ENCODE peak calls at places on chromosome 11, in seven cellular contexts. One of them, this sample, is unnamed.

GRCh38 chr11:47340980-47341775 is 11.3 kb downstream of the MYBPC3 start:
- DNase-seq in WTC11: no peak
- DNase-seq in epithelial cell of esophagus: no peak
- DNase-seq in Peyer's patch: no peak
- DNase-seq in fibroblast of lung: no peak
- DNase-seq in dorsolateral prefrontal cortex: no peak
- DNase-seq in Calu3: no peak
- DNase-seq in this sample: no peak

GRCh38 chr11:8810331-8811301 is 100.4 kb upstream of the AKIP1 start:
- DNase-seq in WTC11: peak
- DNase-seq in epithelial cell of esophagus: peak
- DNase-seq in Peyer's patch: peak
- DNase-seq in fibroblast of lung: peak
- DNase-seq in dorsolateral prefrontal cortex: peak
- DNase-seq in Calu3: peak
- DNase-seq in this sample: no peak

GRCh38 chr11:78730267-78730824 is 155.7 kb upstream of the NARS2 start:
- DNase-seq in WTC11: no peak
- DNase-seq in epithelial cell of esophagus: no peak
- DNase-seq in Peyer's patch: no peak
- DNase-seq in fibroblast of lung: no peak
- DNase-seq in dorsolateral prefrontal cortex: no peak
- DNase-seq in Calu3: no peak
- DNase-seq in this sample: no peak

GRCh38 chr11:103624708-103625623 is 411.5 kb upstream of the DDI1 start:
- DNase-seq in WTC11: no peak
- DNase-seq in epithelial cell of esophagus: peak
- DNase-seq in Peyer's patch: no peak
- DNase-seq in fibroblast of lung: peak
- DNase-seq in dorsolateral prefrontal cortex: no peak
- DNase-seq in Calu3: no peak
- DNase-seq in this sample: no peak

GRCh38 chr11:134022748-134023147 is 46.1 kb upstream of the JAM3 start:
- DNase-seq in WTC11: no peak
- DNase-seq in epithelial cell of esophagus: no peak
- DNase-seq in Peyer's patch: no peak
- DNase-seq in fibroblast of lung: no peak
- DNase-seq in dorsolateral prefrontal cortex: no peak
- DNase-seq in Calu3: no peak
- DNase-seq in this sample: no peak

GRCh38 chr11:134667175-134667500 is 255.1 kb upstream of the B3GAT1 start:
- DNase-seq in WTC11: no peak
- DNase-seq in epithelial cell of esophagus: no peak
- DNase-seq in Peyer's patch: no peak
- DNase-seq in fibroblast of lung: no peak
- DNase-seq in dorsolateral prefrontal cortex: no peak
- DNase-seq in Calu3: no peak
- DNase-seq in this sample: no peak

GRCh38 chr11:46290598-46291309 is 13.3 kb downstream of the CREB3L1 start:
- DNase-seq in WTC11: peak
- DNase-seq in epithelial cell of esophagus: peak
- DNase-seq in Peyer's patch: peak
- DNase-seq in fibroblast of lung: peak
- DNase-seq in dorsolateral prefrontal cortex: no peak
- DNase-seq in Calu3: peak
- DNase-seq in this sample: no peak

GRCh38 chr11:92123540-92123939 is 101.1 kb upstream of the FAT3 start:
- DNase-seq in WTC11: no peak
- DNase-seq in epithelial cell of esophagus: peak
- DNase-seq in Peyer's patch: no peak
- DNase-seq in fibroblast of lung: no peak
- DNase-seq in dorsolateral prefrontal cortex: no peak
- DNase-seq in Calu3: no peak
- DNase-seq in this sample: no peak

GRCh38 chr11:1708716-1709115 is 11.7 kb downstream of the KRTAP5-6 start:
- DNase-seq in WTC11: no peak
- DNase-seq in epithelial cell of esophagus: no peak
- DNase-seq in Peyer's patch: no peak
- DNase-seq in fibroblast of lung: no peak
- DNase-seq in dorsolateral prefrontal cortex: no peak
- DNase-seq in Calu3: no peak
- DNase-seq in this sample: no peak

GRCh38 chr11:5698281-5698680 is 8.7 kb downstream of the TRIM22 start:
- DNase-seq in WTC11: no peak
- DNase-seq in epithelial cell of esophagus: no peak
- DNase-seq in Peyer's patch: no peak
- DNase-seq in fibroblast of lung: no peak
- DNase-seq in dorsolateral prefrontal cortex: no peak
- DNase-seq in Calu3: no peak
- DNase-seq in this sample: no peak

GRCh38 chr11:34395916-34396555 is 38.2 kb upstream of the ABTB2 start:
- DNase-seq in WTC11: no peak
- DNase-seq in epithelial cell of esophagus: peak
- DNase-seq in Peyer's patch: no peak
- DNase-seq in fibroblast of lung: peak
- DNase-seq in dorsolateral prefrontal cortex: no peak
- DNase-seq in Calu3: no peak
- DNase-seq in this sample: no peak

GRCh38 chr11:76805206-76805913 is 22.2 kb downstream of the TSKU start:
- DNase-seq in WTC11: no peak
- DNase-seq in epithelial cell of esophagus: peak
- DNase-seq in Peyer's patch: peak
- DNase-seq in fibroblast of lung: no peak
- DNase-seq in dorsolateral prefrontal cortex: peak
- DNase-seq in Calu3: no peak
- DNase-seq in this sample: no peak

GRCh38 chr11:130478204-130478701 is 29.8 kb downstream of the ADAMTS15 start:
- DNase-seq in WTC11: no peak
- DNase-seq in epithelial cell of esophagus: peak
- DNase-seq in Peyer's patch: no peak
- DNase-seq in fibroblast of lung: peak
- DNase-seq in dorsolateral prefrontal cortex: no peak
- DNase-seq in Calu3: peak
- DNase-seq in this sample: no peak

GRCh38 chr11:125626381-125626950 is 1.5 kb downstream of the CHEK1 start:
- DNase-seq in WTC11: peak
- DNase-seq in epithelial cell of esophagus: no peak
- DNase-seq in Peyer's patch: peak
- DNase-seq in fibroblast of lung: no peak
- DNase-seq in dorsolateral prefrontal cortex: no peak
- DNase-seq in Calu3: no peak
- DNase-seq in this sample: no peak

GRCh38 chr11:45518096-45518852 is 147.1 kb downstream of the CHST1 start:
- DNase-seq in WTC11: peak
- DNase-seq in epithelial cell of esophagus: no peak
- DNase-seq in Peyer's patch: no peak
- DNase-seq in fibroblast of lung: no peak
- DNase-seq in dorsolateral prefrontal cortex: no peak
- DNase-seq in Calu3: no peak
- DNase-seq in this sample: no peak

GRCh38 chr11:75204685-75205667 is 35.6 kb upstream of the TPBGL start:
- DNase-seq in WTC11: peak
- DNase-seq in epithelial cell of esophagus: peak
- DNase-seq in Peyer's patch: peak
- DNase-seq in fibroblast of lung: peak
- DNase-seq in dorsolateral prefrontal cortex: peak
- DNase-seq in Calu3: peak
- DNase-seq in this sample: peak

GRCh38 chr11:8685820-8686219 is 3.2 kb downstream of the RPL27A start:
- DNase-seq in WTC11: no peak
- DNase-seq in epithelial cell of esophagus: no peak
- DNase-seq in Peyer's patch: no peak
- DNase-seq in fibroblast of lung: no peak
- DNase-seq in dorsolateral prefrontal cortex: no peak
- DNase-seq in Calu3: no peak
- DNase-seq in this sample: no peak

GRCh38 chr11:70543611-70544010 is 145.3 kb downstream of the CTTN start:
- DNase-seq in WTC11: no peak
- DNase-seq in epithelial cell of esophagus: no peak
- DNase-seq in Peyer's patch: no peak
- DNase-seq in fibroblast of lung: no peak
- DNase-seq in dorsolateral prefrontal cortex: no peak
- DNase-seq in Calu3: no peak
- DNase-seq in this sample: no peak

GRCh38 chr11:74018331-74019005 is 9.6 kb upstream of the UCP3 start:
- DNase-seq in WTC11: no peak
- DNase-seq in epithelial cell of esophagus: peak
- DNase-seq in Peyer's patch: peak
- DNase-seq in fibroblast of lung: peak
- DNase-seq in dorsolateral prefrontal cortex: peak
- DNase-seq in Calu3: peak
- DNase-seq in this sample: no peak

GRCh38 chr11:61911124-61911700 is 6.2 kb downstream of the RAB3IL1 start:
- DNase-seq in WTC11: no peak
- DNase-seq in epithelial cell of esophagus: no peak
- DNase-seq in Peyer's patch: no peak
- DNase-seq in fibroblast of lung: no peak
- DNase-seq in dorsolateral prefrontal cortex: no peak
- DNase-seq in Calu3: no peak
- DNase-seq in this sample: no peak

GRCh38 chr11:61911701-61912529 is 5.5 kb downstream of the RAB3IL1 start:
- DNase-seq in WTC11: no peak
- DNase-seq in epithelial cell of esophagus: no peak
- DNase-seq in Peyer's patch: peak
- DNase-seq in fibroblast of lung: no peak
- DNase-seq in dorsolateral prefrontal cortex: no peak
- DNase-seq in Calu3: no peak
- DNase-seq in this sample: no peak

GRCh38 chr11:61912991-61913698 is 4.2 kb downstream of the RAB3IL1 start:
- DNase-seq in WTC11: peak
- DNase-seq in epithelial cell of esophagus: no peak
- DNase-seq in Peyer's patch: no peak
- DNase-seq in fibroblast of lung: no peak
- DNase-seq in dorsolateral prefrontal cortex: peak
- DNase-seq in Calu3: no peak
- DNase-seq in this sample: peak

GRCh38 chr11:61913699-61914395 is 3.5 kb downstream of the RAB3IL1 start:
- DNase-seq in WTC11: no peak
- DNase-seq in epithelial cell of esophagus: no peak
- DNase-seq in Peyer's patch: no peak
- DNase-seq in fibroblast of lung: no peak
- DNase-seq in dorsolateral prefrontal cortex: no peak
- DNase-seq in Calu3: no peak
- DNase-seq in this sample: peak

GRCh38 chr11:61912530-61912898 is 4.9 kb downstream of the RAB3IL1 start:
- DNase-seq in WTC11: peak
- DNase-seq in epithelial cell of esophagus: no peak
- DNase-seq in Peyer's patch: no peak
- DNase-seq in fibroblast of lung: no peak
- DNase-seq in dorsolateral prefrontal cortex: peak
- DNase-seq in Calu3: no peak
- DNase-seq in this sample: no peak
- TF ChIP-seq CTCF in WTC11: no peak
- TF ChIP-seq CTCF in epithelial cell of esophagus: no peak
- TF ChIP-seq CTCF in Peyer's patch: no peak
- TF ChIP-seq CTCF in fibroblast of lung: no peak
- TF ChIP-seq CTCF in dorsolateral prefrontal cortex: no peak
- TF ChIP-seq CTCF in Calu3: no peak
- TF ChIP-seq CTCF in this sample: no peak

DNA sequence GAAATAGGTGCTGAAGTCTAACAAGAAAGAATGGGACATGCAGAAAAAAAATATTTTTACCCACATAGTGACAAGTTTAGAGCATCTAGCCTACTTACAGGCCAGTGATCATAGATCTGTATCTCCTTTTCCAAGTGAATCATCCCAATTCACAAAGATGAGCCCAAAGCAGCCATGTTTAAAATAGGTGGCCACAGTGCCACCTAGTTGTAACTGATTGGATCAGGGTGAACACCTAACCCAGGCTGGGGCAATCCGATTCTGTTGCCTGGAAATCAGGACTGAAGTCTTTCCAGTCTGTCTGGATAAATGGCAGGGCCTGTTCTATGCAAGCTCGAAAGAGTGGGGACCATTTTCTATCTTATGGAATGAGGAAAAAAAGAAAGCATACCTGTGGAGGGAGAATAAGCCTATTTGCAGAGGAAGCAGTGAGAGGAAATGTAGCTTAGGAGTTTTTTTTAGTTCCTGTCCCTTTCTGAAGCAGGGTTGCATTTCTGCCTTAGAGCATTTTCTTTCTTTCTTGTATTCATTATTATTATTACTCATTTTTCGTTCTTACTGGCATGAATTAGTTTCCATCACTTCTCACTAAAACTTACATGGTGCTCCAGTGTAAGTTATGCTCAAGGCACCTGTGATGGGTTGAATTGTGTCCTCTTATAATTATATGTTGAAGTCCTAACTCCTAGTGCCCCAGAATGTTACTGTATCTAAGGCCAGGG is 113.2 kb upstream of the RAG2 start:
- DNase-seq in WTC11: no peak
- DNase-seq in epithelial cell of esophagus: peak
- DNase-seq in Peyer's patch: no peak
- DNase-seq in fibroblast of lung: no peak
- DNase-seq in dorsolateral prefrontal cortex: no peak
- DNase-seq in Calu3: no peak
- DNase-seq in this sample: no peak
- TF ChIP-seq CTCF in WTC11: no peak
- TF ChIP-seq CTCF in epithelial cell of esophagus: peak
- TF ChIP-seq CTCF in Peyer's patch: no peak
- TF ChIP-seq CTCF in fibroblast of lung: no peak
- TF ChIP-seq CTCF in dorsolateral prefrontal cortex: no peak
- TF ChIP-seq CTCF in Calu3: no peak
- TF ChIP-seq CTCF in this sample: no peak

GRCh38 chr11:3044004-3044403 is 13.2 kb downstream of the CARS1 start:
- DNase-seq in WTC11: no peak
- DNase-seq in epithelial cell of esophagus: no peak
- DNase-seq in Peyer's patch: no peak
- DNase-seq in fibroblast of lung: no peak
- DNase-seq in dorsolateral prefrontal cortex: no peak
- DNase-seq in Calu3: no peak
- DNase-seq in this sample: no peak

GRCh38 chr11:3044915-3045314 is 12.3 kb downstream of the CARS1 start:
- DNase-seq in WTC11: no peak
- DNase-seq in epithelial cell of esophagus: no peak
- DNase-seq in Peyer's patch: no peak
- DNase-seq in fibroblast of lung: no peak
- DNase-seq in dorsolateral prefrontal cortex: no peak
- DNase-seq in Calu3: no peak
- DNase-seq in this sample: no peak

GRCh38 chr11:3046641-3047040 is 10.6 kb downstream of the CARS1 start:
- DNase-seq in WTC11: no peak
- DNase-seq in epithelial cell of esophagus: no peak
- DNase-seq in Peyer's patch: no peak
- DNase-seq in fibroblast of lung: no peak
- DNase-seq in dorsolateral prefrontal cortex: no peak
- DNase-seq in Calu3: no peak
- DNase-seq in this sample: no peak

GRCh38 chr11:3047637-3048036 is 9.6 kb downstream of the CARS1 start:
- DNase-seq in WTC11: no peak
- DNase-seq in epithelial cell of esophagus: no peak
- DNase-seq in Peyer's patch: no peak
- DNase-seq in fibroblast of lung: no peak
- DNase-seq in dorsolateral prefrontal cortex: no peak
- DNase-seq in Calu3: no peak
- DNase-seq in this sample: no peak

GRCh38 chr11:3046190-3046589 is 11.0 kb downstream of the CARS1 start:
- DNase-seq in WTC11: peak
- DNase-seq in epithelial cell of esophagus: no peak
- DNase-seq in Peyer's patch: no peak
- DNase-seq in fibroblast of lung: no peak
- DNase-seq in dorsolateral prefrontal cortex: no peak
- DNase-seq in Calu3: no peak
- DNase-seq in this sample: no peak
- TF ChIP-seq CTCF in WTC11: no peak
- TF ChIP-seq CTCF in epithelial cell of esophagus: peak
- TF ChIP-seq CTCF in Peyer's patch: no peak
- TF ChIP-seq CTCF in fibroblast of lung: no peak
- TF ChIP-seq CTCF in dorsolateral prefrontal cortex: peak
- TF ChIP-seq CTCF in Calu3: no peak
- TF ChIP-seq CTCF in this sample: no peak

GRCh38 chr11:114832532-114833125 is 154.3 kb downstream of the NXPE2 start:
- DNase-seq in WTC11: no peak
- DNase-seq in epithelial cell of esophagus: no peak
- DNase-seq in Peyer's patch: no peak
- DNase-seq in fibroblast of lung: no peak
- DNase-seq in dorsolateral prefrontal cortex: no peak
- DNase-seq in Calu3: no peak
- DNase-seq in this sample: no peak
- TF ChIP-seq CTCF in WTC11: no peak
- TF ChIP-seq CTCF in epithelial cell of esophagus: no peak
- TF ChIP-seq CTCF in Peyer's patch: no peak
- TF ChIP-seq CTCF in fibroblast of lung: no peak
- TF ChIP-seq CTCF in dorsolateral prefrontal cortex: no peak
- TF ChIP-seq CTCF in Calu3: no peak
- TF ChIP-seq CTCF in this sample: no peak

This sample was measured in activated B cell treated with CpG ODN at 0.5 μM for 24 hours.